ENCODE peak calls at places on chromosomes 4 and X, in ten cellular contexts. One of them, this sample, is unnamed.

GRCh38 chr4:1691737-1692373 is 7.7 kb upstream of the FAM53A start:
- DNase-seq in Kasumi-1: no peak
- DNase-seq in posterior vena cava: no peak
- DNase-seq in stimulated activated CD8-positive, alpha-beta memory T cell treated with anti-CD3 and anti-CD28 coated beads, Interleukin-15, amount 100 ng/mL, for 1 hour: no peak
- DNase-seq in GM03348: no peak
- DNase-seq in H7: no peak
- DNase-seq in cardiac muscle cell: no peak
- DNase-seq in GM12892: no peak
- DNase-seq in activated T-helper 1 cell treated with Interleukin-2 at 50 U/mL for 16 hours: no peak
- DNase-seq in activated gamma-delta T cell treated with Interleukin-2 at 50 U/mL for 16 hours: no peak
- DNase-seq in this sample: no peak

GRCh38 chr4:124065941-124066340 is 646.6 kb downstream of the ANKRD50 start:
- DNase-seq in cardiac muscle cell: no peak
- DNase-seq in GM03348: no peak
- DNase-seq in activated gamma-delta T cell treated with Interleukin-2 at 50 U/mL for 16 hours: no peak
- DNase-seq in H7: no peak
- DNase-seq in Kasumi-1: no peak
- DNase-seq in stimulated activated CD8-positive, alpha-beta memory T cell treated with anti-CD3 and anti-CD28 coated beads, Interleukin-15, amount 100 ng/mL, for 1 hour: no peak
- DNase-seq in GM12892: no peak
- DNase-seq in posterior vena cava: no peak
- DNase-seq in activated T-helper 1 cell treated with Interleukin-2 at 50 U/mL for 16 hours: no peak
- DNase-seq in this sample: no peak

GRCh38 chr4:99159699-99160098 is 15.6 kb upstream of the ADH4 start:
- DNase-seq in H7: no peak
- DNase-seq in activated T-helper 1 cell treated with Interleukin-2 at 50 U/mL for 16 hours: no peak
- DNase-seq in activated gamma-delta T cell treated with Interleukin-2 at 50 U/mL for 16 hours: no peak
- DNase-seq in cardiac muscle cell: no peak
- DNase-seq in posterior vena cava: no peak
- DNase-seq in GM03348: no peak
- DNase-seq in Kasumi-1: no peak
- DNase-seq in stimulated activated CD8-positive, alpha-beta memory T cell treated with anti-CD3 and anti-CD28 coated beads, Interleukin-15, amount 100 ng/mL, for 1 hour: no peak
- DNase-seq in GM12892: no peak
- DNase-seq in this sample: no peak

GRCh38 chr4:140372607-140373327 is 679 bp upstream of the SCOC start:
- DNase-seq in activated gamma-delta T cell treated with Interleukin-2 at 50 U/mL for 16 hours: peak
- DNase-seq in stimulated activated CD8-positive, alpha-beta memory T cell treated with anti-CD3 and anti-CD28 coated beads, Interleukin-15, amount 100 ng/mL, for 1 hour: no peak
- DNase-seq in H7: peak
- DNase-seq in Kasumi-1: peak
- DNase-seq in activated T-helper 1 cell treated with Interleukin-2 at 50 U/mL for 16 hours: no peak
- DNase-seq in GM12892: peak
- DNase-seq in cardiac muscle cell: peak
- DNase-seq in posterior vena cava: no peak
- DNase-seq in GM03348: peak
- DNase-seq in this sample: no peak

GRCh38 chrX:72245461-72246089 is 6.7 kb upstream of the ERCC6L start:
- DNase-seq in H7: peak
- DNase-seq in GM12892: peak
- DNase-seq in posterior vena cava: no peak
- DNase-seq in Kasumi-1: peak
- DNase-seq in cardiac muscle cell: peak
- DNase-seq in activated T-helper 1 cell treated with Interleukin-2 at 50 U/mL for 16 hours: peak
- DNase-seq in stimulated activated CD8-positive, alpha-beta memory T cell treated with anti-CD3 and anti-CD28 coated beads, Interleukin-15, amount 100 ng/mL, for 1 hour: peak
- DNase-seq in activated gamma-delta T cell treated with Interleukin-2 at 50 U/mL for 16 hours: peak
- DNase-seq in GM03348: peak
- DNase-seq in this sample: no peak

GRCh38 chrX:110004210-110004609 is 1.3 kb downstream of the TMEM164 start:
- DNase-seq in GM12892: no peak
- DNase-seq in activated T-helper 1 cell treated with Interleukin-2 at 50 U/mL for 16 hours: no peak
- DNase-seq in GM03348: no peak
- DNase-seq in Kasumi-1: no peak
- DNase-seq in posterior vena cava: no peak
- DNase-seq in stimulated activated CD8-positive, alpha-beta memory T cell treated with anti-CD3 and anti-CD28 coated beads, Interleukin-15, amount 100 ng/mL, for 1 hour: no peak
- DNase-seq in H7: peak
- DNase-seq in activated gamma-delta T cell treated with Interleukin-2 at 50 U/mL for 16 hours: no peak
- DNase-seq in cardiac muscle cell: no peak
- DNase-seq in this sample: no peak

GRCh38 chr4:99361268-99361922 is 8.8 kb upstream of the ADH1C start:
- DNase-seq in posterior vena cava: no peak
- DNase-seq in cardiac muscle cell: no peak
- DNase-seq in stimulated activated CD8-positive, alpha-beta memory T cell treated with anti-CD3 and anti-CD28 coated beads, Interleukin-15, amount 100 ng/mL, for 1 hour: no peak
- DNase-seq in GM12892: no peak
- DNase-seq in Kasumi-1: no peak
- DNase-seq in activated gamma-delta T cell treated with Interleukin-2 at 50 U/mL for 16 hours: no peak
- DNase-seq in GM03348: peak
- DNase-seq in H7: no peak
- DNase-seq in activated T-helper 1 cell treated with Interleukin-2 at 50 U/mL for 16 hours: no peak
- DNase-seq in this sample: no peak

GRCh38 chr4:5999830-6000365 is 18.3 kb downstream of the C4orf50 start:
- DNase-seq in H7: no peak
- DNase-seq in cardiac muscle cell: no peak
- DNase-seq in stimulated activated CD8-positive, alpha-beta memory T cell treated with anti-CD3 and anti-CD28 coated beads, Interleukin-15, amount 100 ng/mL, for 1 hour: no peak
- DNase-seq in activated gamma-delta T cell treated with Interleukin-2 at 50 U/mL for 16 hours: no peak
- DNase-seq in posterior vena cava: peak
- DNase-seq in GM12892: no peak
- DNase-seq in GM03348: no peak
- DNase-seq in activated T-helper 1 cell treated with Interleukin-2 at 50 U/mL for 16 hours: no peak
- DNase-seq in Kasumi-1: no peak
- DNase-seq in this sample: no peak

GRCh38 chr4:27790911-27791310 is 930.3 kb downstream of the STIM2 start:
- DNase-seq in Kasumi-1: no peak
- DNase-seq in GM03348: no peak
- DNase-seq in cardiac muscle cell: no peak
- DNase-seq in H7: no peak
- DNase-seq in activated gamma-delta T cell treated with Interleukin-2 at 50 U/mL for 16 hours: no peak
- DNase-seq in activated T-helper 1 cell treated with Interleukin-2 at 50 U/mL for 16 hours: no peak
- DNase-seq in posterior vena cava: no peak
- DNase-seq in GM12892: no peak
- DNase-seq in stimulated activated CD8-positive, alpha-beta memory T cell treated with anti-CD3 and anti-CD28 coated beads, Interleukin-15, amount 100 ng/mL, for 1 hour: no peak
- DNase-seq in this sample: no peak

GRCh38 chr4:48665555-48666186 is 114.4 kb downstream of the FRYL start:
- DNase-seq in posterior vena cava: no peak
- DNase-seq in activated T-helper 1 cell treated with Interleukin-2 at 50 U/mL for 16 hours: no peak
- DNase-seq in cardiac muscle cell: no peak
- DNase-seq in GM03348: no peak
- DNase-seq in H7: no peak
- DNase-seq in activated gamma-delta T cell treated with Interleukin-2 at 50 U/mL for 16 hours: no peak
- DNase-seq in stimulated activated CD8-positive, alpha-beta memory T cell treated with anti-CD3 and anti-CD28 coated beads, Interleukin-15, amount 100 ng/mL, for 1 hour: no peak
- DNase-seq in Kasumi-1: no peak
- DNase-seq in GM12892: no peak
- DNase-seq in this sample: no peak

GRCh38 chr4:176838611-176839411 is 46.1 kb upstream of the VEGFC start:
- DNase-seq in Kasumi-1: no peak
- DNase-seq in H7: no peak
- DNase-seq in activated gamma-delta T cell treated with Interleukin-2 at 50 U/mL for 16 hours: no peak
- DNase-seq in GM12892: no peak
- DNase-seq in activated T-helper 1 cell treated with Interleukin-2 at 50 U/mL for 16 hours: no peak
- DNase-seq in GM03348: peak
- DNase-seq in stimulated activated CD8-positive, alpha-beta memory T cell treated with anti-CD3 and anti-CD28 coated beads, Interleukin-15, amount 100 ng/mL, for 1 hour: no peak
- DNase-seq in cardiac muscle cell: peak
- DNase-seq in posterior vena cava: no peak
- DNase-seq in this sample: no peak